ENCODE peak calls at places on chromosome 16, in six cellular contexts. Y is K562, L is GM12878, P is H1, N is NT2/D1, V is HepG2. X is an unnamed sample.

GRCh38 chr16:49458656-49459445 is 85.2 kb downstream of the C16orf78 start:
- DNase-seq in P (no peak), N (no peak), V (no peak), L (no peak), Y (no peak), X (no peak)

GRCh38 chr16:76464973-76465620 is 187.9 kb downstream of the CNTNAP4 start:
- DNase-seq in P (no peak), L (no peak), V (no peak), Y (no peak), N (no peak), X (no peak)

GRCh38 chr16:89153848-89154271 is 17.7 kb upstream of the CDH15 start:
- DNase-seq in P (no peak), Y (no peak), N (no peak), L (no peak), V (no peak), X (no peak)

GRCh38 chr16:75097191-75097761 is 19.3 kb downstream of the LDHD start:
- DNase-seq in P (no peak), L (no peak), V (no peak), N (no peak), Y (no peak), X (no peak)

GRCh38 chr16:27164280-27164837 is 39.0 kb upstream of the KDM8 start:
- DNase-seq in V (no peak), Y (no peak), P (no peak), L (no peak), N (no peak), X (no peak)

GRCh38 chr16:77599793-77600415 is 122.4 kb upstream of the NUDT7 start:
- DNase-seq in N (no peak), V (peak), L (no peak), P (no peak), Y (peak), X (peak)

GRCh38 chr16:77290451-77291110 is 91.4 kb downstream of the SYCE1L start:
- DNase-seq in P (no peak), L (no peak), Y (no peak), N (no peak), V (no peak), X (no peak)

GRCh38 chr16:24668481-24669001 is 60.9 kb upstream of the TNRC6A start:
- DNase-seq in L (no peak), Y (no peak), N (no peak), V (no peak), P (no peak), X (no peak)

GRCh38 chr16:71347146-71347545 is 11.4 kb upstream of the CALB2 start:
- DNase-seq in L (no peak), N (no peak), V (no peak), P (no peak), Y (no peak), X (no peak)

GRCh38 chr16:55297910-55298175 is 26.2 kb upstream of the IRX6 start:
- DNase-seq in P (no peak), V (no peak), Y (no peak), L (no peak), N (no peak), X (no peak)

GRCh38 chr16:72124761-72125634 is 31.4 kb downstream of the DHX38 start:
- DNase-seq in P (peak), Y (peak), N (peak), L (peak), V (peak), X (peak)

GRCh38 chr16:47732806-47733150 is 271.6 kb downstream of the PHKB start:
- DNase-seq in P (no peak), L (no peak), N (no peak), Y (no peak), V (no peak), X (peak)

GRCh38 chr16:81641403-81642106 is 137.5 kb upstream of the PLCG2 start:
- DNase-seq in N (no peak), L (no peak), V (no peak), P (no peak), Y (no peak), X (no peak)

GRCh38 chr16:3101018-3101840 is 2.1 kb upstream of the ZSCAN10 start:
- DNase-seq in V (peak), Y (peak), P (no peak), L (no peak), N (no peak), X (no peak)

GRCh38 chr16:30555848-30556473 is 2.2 kb downstream of the ZNF764 start:
- DNase-seq in Y (no peak), V (no peak), P (no peak), N (no peak), L (no peak), X (no peak)

GRCh38 chr16:86577314-86577971 is 906 bp upstream of the FOXL1 start:
- DNase-seq in L (no peak), V (no peak), P (no peak), Y (no peak), N (no peak), X (no peak)

GRCh38 chr16:68655806-68656205 is 10.7 kb downstream of the CDH3 start:
- DNase-seq in Y (no peak), V (no peak), N (no peak), L (no peak), P (no peak), X (no peak)

GRCh38 chr16:50395763-50396710 is 27.2 kb upstream of the BRD7 start:
- DNase-seq in L (no peak), V (no peak), Y (peak), N (no peak), P (no peak), X (no peak)

DNA sequence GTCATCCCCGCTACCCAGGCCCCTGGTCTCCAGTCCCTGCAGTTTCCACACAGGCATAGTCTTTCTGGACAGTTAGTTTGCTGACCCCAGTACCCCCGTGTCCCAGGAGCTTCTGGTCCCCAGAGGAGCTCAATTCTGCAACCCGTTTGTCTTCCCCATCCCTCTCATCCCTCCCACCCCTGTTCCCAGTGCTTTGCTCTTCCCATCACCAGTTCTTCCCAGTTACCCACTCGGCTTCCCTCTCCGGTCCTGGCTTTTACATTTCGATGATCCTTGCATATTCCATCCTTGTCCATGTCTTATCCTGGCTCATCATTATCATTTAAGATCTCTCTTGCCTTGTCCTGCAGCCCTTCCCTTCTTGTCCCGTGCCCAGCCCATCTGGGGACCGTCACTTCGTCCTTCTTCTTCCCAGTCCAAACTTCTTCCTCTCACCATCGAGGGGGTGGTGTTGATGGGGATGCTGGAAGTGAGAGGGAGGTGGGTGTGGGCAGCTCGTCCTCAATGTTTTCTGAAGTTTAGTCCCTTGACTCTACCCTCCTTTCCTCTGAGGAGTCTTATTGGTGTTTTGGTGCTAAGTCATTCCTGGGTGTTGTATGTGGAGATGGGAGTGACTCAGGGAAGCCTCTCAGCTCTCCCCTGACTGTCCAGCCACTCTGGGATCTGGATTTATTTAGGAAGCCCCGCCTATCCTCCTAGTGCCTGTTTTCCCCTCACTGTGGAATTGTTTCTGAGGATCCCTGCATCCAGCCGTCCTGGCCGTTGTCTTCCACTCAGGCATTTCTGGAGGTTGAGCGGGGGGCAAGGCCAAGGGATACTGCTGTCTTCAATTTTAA is 890 bp downstream of the SNX29 start:
- DNase-seq in N (no peak), L (no peak), V (no peak), Y (peak), P (no peak), X (peak)
- TF ChIP-seq ZNF274 in N (no peak), L (no peak), V (no peak), Y (no peak), P (no peak), X (no peak)

GRCh38 chr16:8850279-8850885 is 18.4 kb downstream of the CARHSP1 start:
- DNase-seq in V (peak), L (no peak), P (no peak), Y (no peak), N (no peak), X (no peak)
- TF ChIP-seq ZNF274 in V (peak), L (no peak), P (no peak), Y (no peak), N (no peak), X (no peak)

GRCh38 chr16:29237971-29238370 is 168.5 kb downstream of the NPIPB11 start:
- DNase-seq in V (no peak), Y (no peak), L (no peak), N (no peak), P (no peak), X (no peak)
- TF ChIP-seq ZNF274 in V (no peak), Y (no peak), L (no peak), N (no peak), P (no peak), X (no peak)

DNA sequence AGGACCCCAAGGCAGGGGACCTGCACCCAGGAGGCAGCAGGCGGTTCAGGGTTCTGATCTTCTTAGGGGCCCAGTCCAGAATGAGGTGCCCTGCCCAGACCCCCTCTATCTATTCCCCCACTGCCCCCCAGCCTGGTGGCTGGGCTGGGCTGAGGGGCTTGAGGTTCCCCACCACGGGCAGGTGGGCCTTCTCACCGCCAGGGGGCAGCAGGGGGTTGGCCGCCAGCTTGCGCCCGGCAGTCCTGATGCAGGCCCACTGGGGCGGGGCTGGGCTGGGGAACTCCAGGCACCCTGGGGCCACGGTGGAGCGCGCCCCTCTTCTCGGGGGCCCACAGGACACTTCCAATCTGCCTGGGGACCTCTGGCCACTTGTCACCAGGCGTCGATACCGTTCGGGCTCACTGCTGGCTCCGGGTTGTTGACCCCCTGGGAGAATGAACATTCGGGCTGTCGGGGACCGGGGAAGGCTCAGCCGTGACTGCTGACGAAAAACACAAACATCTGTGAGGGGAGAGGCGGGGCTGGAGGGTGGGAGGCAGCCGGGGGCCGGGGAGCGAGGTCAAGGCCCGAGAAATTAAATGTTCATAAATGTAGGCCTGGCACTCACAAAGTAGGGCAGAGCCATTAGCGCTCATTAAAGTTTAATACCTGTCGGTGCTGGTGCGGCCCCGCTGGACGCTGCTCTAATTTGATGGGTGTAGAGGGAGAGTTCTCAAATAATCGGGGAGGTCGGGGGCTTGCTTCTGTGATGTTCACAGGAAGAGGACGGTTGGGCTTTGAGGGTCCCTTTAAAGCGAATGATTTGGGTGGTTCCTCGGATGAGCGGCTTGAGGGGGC is 219.2 kb upstream of the GSE1 start:
- DNase-seq in V (no peak), Y (peak), N (no peak), L (no peak), P (no peak), X (no peak)
- TF ChIP-seq ZNF274 in V (peak), Y (no peak), N (no peak), L (no peak), P (no peak), X (no peak)

GRCh38 chr16:7090628-7091115 is 242.0 kb upstream of the RBFOX1 start:
- DNase-seq in P (no peak), Y (no peak), L (no peak), N (no peak), V (no peak), X (no peak)

GRCh38 chr16:7085776-7086175 is 246.9 kb upstream of the RBFOX1 start:
- DNase-seq in V (no peak), Y (no peak), N (no peak), P (no peak), L (no peak), X (no peak)

GRCh38 chr16:7083086-7083485 is 249.6 kb upstream of the RBFOX1 start:
- DNase-seq in Y (no peak), V (no peak), L (no peak), P (no peak), N (no peak), X (no peak)

GRCh38 chr16:7086842-7087616 is 245.6 kb upstream of the RBFOX1 start:
- DNase-seq in P (peak), L (no peak), Y (peak), V (peak), N (peak), X (no peak)
- TF ChIP-seq ZNF274 in P (no peak), L (no peak), Y (no peak), V (no peak), N (no peak), X (no peak)

GRCh38 chr16:15743657-15744056 is 93.6 kb downstream of the NDE1 start:
- DNase-seq in P (no peak), V (no peak), L (no peak), Y (no peak), N (no peak), X (no peak)

GRCh38 chr16:15742716-15743115 is 92.7 kb downstream of the NDE1 start:
- DNase-seq in L (no peak), N (no peak), V (peak), Y (no peak), P (no peak), X (no peak)

GRCh38 chr16:15739940-15740339 is 89.9 kb downstream of the NDE1 start:
- DNase-seq in N (no peak), L (no peak), P (no peak), Y (no peak), V (no peak), X (no peak)

GRCh38 chr16:15739449-15739848 is 89.4 kb downstream of the NDE1 start:
- DNase-seq in L (no peak), Y (no peak), P (no peak), N (no peak), V (no peak), X (no peak)

GRCh38 chr16:15741207-15741871 is 91.3 kb downstream of the NDE1 start:
- DNase-seq in V (no peak), N (no peak), L (no peak), Y (no peak), P (no peak), X (no peak)
- TF ChIP-seq ZNF274 in V (no peak), N (no peak), L (no peak), Y (no peak), P (no peak), X (no peak)

GRCh38 chr16:84804326-84804725 is 15.5 kb upstream of the CRISPLD2 start:
- DNase-seq in V (no peak), P (no peak), N (no peak), Y (no peak), L (no peak), X (no peak)

GRCh38 chr16:84807776-84808175 is 12.0 kb upstream of the CRISPLD2 start:
- DNase-seq in L (no peak), N (no peak), P (no peak), V (no peak), Y (no peak), X (no peak)

GRCh38 chr16:84808812-84809211 is 11.0 kb upstream of the CRISPLD2 start:
- DNase-seq in N (no peak), L (no peak), Y (peak), V (no peak), P (no peak), X (no peak)

GRCh38 chr16:84806890-84807258 is 12.9 kb upstream of the CRISPLD2 start:
- DNase-seq in P (no peak), Y (no peak), V (no peak), N (no peak), L (no peak), X (no peak)

DNA sequence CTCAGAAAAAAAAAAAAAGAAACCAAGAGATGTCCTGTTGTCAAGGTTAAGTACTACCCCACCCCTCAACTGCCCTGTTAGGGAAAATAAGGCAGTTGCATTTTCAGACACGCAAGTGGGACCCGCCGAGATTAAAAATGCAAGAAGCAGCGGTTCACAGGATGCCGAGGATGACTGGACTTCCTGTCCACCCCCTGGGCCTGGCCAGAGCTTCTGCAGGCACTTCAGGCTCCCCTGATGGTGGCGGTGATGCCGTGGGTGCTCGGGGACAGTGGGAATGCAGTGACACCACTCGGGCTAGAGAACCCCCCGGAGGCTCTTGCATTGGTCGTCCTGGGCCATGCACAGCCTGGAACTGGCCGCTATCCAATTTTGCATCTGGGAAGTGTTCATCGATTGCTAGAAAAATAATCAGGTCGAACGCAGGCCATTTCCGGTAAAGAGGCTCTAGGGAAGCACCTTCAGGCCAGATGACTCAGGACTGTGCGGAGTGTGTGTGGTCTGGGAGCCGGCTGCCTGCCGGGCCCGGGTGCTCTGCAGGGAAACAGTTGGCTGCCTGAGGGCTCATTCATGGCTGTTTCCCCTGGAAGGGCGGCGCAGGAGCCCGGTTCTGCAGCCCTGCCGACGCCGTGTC is 13.4 kb upstream of the CRISPLD2 start:
- DNase-seq in L (peak), V (no peak), P (no peak), Y (peak), N (no peak), X (no peak)
- TF ChIP-seq ZNF274 in L (no peak), V (no peak), P (no peak), Y (no peak), N (no peak), X (no peak)